ENCODE peak calls at places on chromosomes 11 and 22, in four cellular contexts. V is SK-N-SH, M is HCT116, N is K562. O is an unnamed sample. For H4K20me1, the result is how much of the 10 kb centered on the place peaks cover.

GRCh38 chr11:72227316-72228228 is 3.0 kb downstream of the INPPL1 start:
- DNase-seq in M (no peak), V (no peak), N (no peak), O (no peak)

GRCh38 chr11:68140496-68141246 is 19.5 kb upstream of the CHKA start:
- DNase-seq in M (no peak), N (no peak), V (peak), O (no peak)

GRCh38 chr11:65506770-65507485 is 8.1 kb downstream of the MALAT1 start:
- DNase-seq in N (no peak), V (no peak), M (peak), O (peak)

GRCh38 chr11:36092314-36093030 is 148.6 kb downstream of the LDLRAD3 start:
- DNase-seq in N (no peak), V (no peak), M (no peak), O (peak)

GRCh38 chr11:117182551-117182935 is 4.0 kb downstream of the SIDT2 start:
- DNase-seq in N (no peak), M (no peak), V (no peak), O (no peak)

GRCh38 chr11:64514596-64514995 is 76.4 kb upstream of the SLC22A12 start:
- DNase-seq in M (no peak), N (no peak), V (no peak), O (no peak)

GRCh38 chr11:75100314-75100713 is 3.6 kb upstream of the OR2AT4 start:
- DNase-seq in M (no peak), V (no peak), N (peak), O (no peak)

GRCh38 chr11:32006799-32007388 is 84.0 kb upstream of the RCN1 start:
- DNase-seq in N (peak), M (peak), V (peak), O (peak)

GRCh38 chr22:32385681-32386080 is 26.4 kb downstream of the RTCB start:
- DNase-seq in N (no peak), M (no peak), V (no peak), O (no peak)

GRCh38 chr11:100753144-100753543 is 66.1 kb downstream of the ARHGAP42 start:
- DNase-seq in N (no peak), M (no peak), V (no peak), O (peak)

GRCh38 chr11:134589155-134589554 is 177.1 kb upstream of the B3GAT1 start:
- DNase-seq in V (no peak), N (no peak), M (no peak), O (no peak)

GRCh38 chr11:66845876-66846212 is 2.6 kb downstream of the RCE1 start:
- DNase-seq in V (peak), N (no peak), M (no peak), O (no peak)

GRCh38 chr11:111541209-111542061 is 915 bp downstream of the LAYN start:
- DNase-seq in M (no peak), V (peak), N (no peak), O (peak)

GRCh38 chr11:86741489-86742435 is 58.6 kb upstream of the PRSS23 start:
- DNase-seq in V (no peak), N (no peak), M (no peak), O (no peak)

GRCh38 chr11:60502221-60502775 is 9.7 kb downstream of the MS4A12 start:
- DNase-seq in M (no peak), N (no peak), V (no peak), O (no peak)

GRCh38 chr11:132125855-132126841 is 755.7 kb downstream of the NTM start:
- DNase-seq in M (no peak), N (no peak), V (peak), O (peak)

GRCh38 chr11:5043385-5043784 is 2.9 kb upstream of the OR52J3 start:
- DNase-seq in V (no peak), N (no peak), M (no peak), O (no peak)

GRCh38 chr11:64128255-64129006 is 37.5 kb downstream of the MACROD1 start:
- DNase-seq in N (no peak), M (no peak), V (no peak), O (no peak)

GRCh38 chr22:27416553-27417427 is 384.8 kb downstream of the MN1 start:
- DNase-seq in M (no peak), N (no peak), V (peak), O (peak)

GRCh38 chr11:17641792-17642350 is 77.5 kb upstream of the MYOD1 start:
- DNase-seq in M (no peak), N (peak), V (peak), O (no peak)

GRCh38 chr11:125272092-125272491 is 107.5 kb downstream of the PKNOX2 start:
- DNase-seq in N (no peak), M (no peak), V (no peak), O (no peak)

GRCh38 chr11:61120865-61121831 is 18.9 kb downstream of the CD5 start:
- DNase-seq in V (peak), M (no peak), N (no peak), O (no peak)

GRCh38 chr11:11618973-11619435 is 2.8 kb downstream of the GALNT18 start:
- DNase-seq in N (no peak), M (no peak), V (no peak), O (peak)

GRCh38 chr11:65781962-65782815 is 1.4 kb upstream of the AP5B1 start:
- DNase-seq in N (no peak), M (no peak), V (peak), O (no peak)

GRCh38 chr11:11056316-11056715 is 198.5 kb upstream of the ZBED5 start:
- DNase-seq in N (no peak), V (no peak), M (no peak), O (no peak)

GRCh38 chr11:10326080-10326964 is 21.4 kb downstream of the ADM start:
- DNase-seq in M (no peak), V (no peak), N (no peak), O (no peak)

GRCh38 chr11:125180413-125181305 is 16.1 kb downstream of the PKNOX2 start:
- DNase-seq in V (no peak), N (no peak), M (no peak), O (no peak)

GRCh38 chr11:13963169-13963948 is 836 bp downstream of the SPON1 start:
- DNase-seq in N (no peak), M (no peak), V (peak), O (peak)

GRCh38 chr22:26489447-26490036 is 5.9 kb downstream of the SRRD start:
- DNase-seq in N (no peak), M (no peak), V (no peak), O (no peak)

GRCh38 chr11:32386770-32387377 is 48.5 kb downstream of the WT1 start:
- DNase-seq in M (no peak), V (peak), N (peak), O (no peak)

GRCh38 chr22:25120093-25120561 is 79.5 kb upstream of the CRYBB3 start:
- DNase-seq in M (peak), N (no peak), V (no peak), O (peak)

GRCh38 chr11:64959498-64959897 is 12.4 kb downstream of the MAJIN start:
- DNase-seq in N (no peak), M (no peak), V (no peak), O (no peak)

GRCh38 chr11:102390667-102391449 is 43.8 kb downstream of the BIRC2 start:
- DNase-seq in V (peak), M (peak), N (peak), O (peak)
- H4K20me1 ChIP-seq in V (under half), M (under half), N (under half), O (under half)

DNA sequence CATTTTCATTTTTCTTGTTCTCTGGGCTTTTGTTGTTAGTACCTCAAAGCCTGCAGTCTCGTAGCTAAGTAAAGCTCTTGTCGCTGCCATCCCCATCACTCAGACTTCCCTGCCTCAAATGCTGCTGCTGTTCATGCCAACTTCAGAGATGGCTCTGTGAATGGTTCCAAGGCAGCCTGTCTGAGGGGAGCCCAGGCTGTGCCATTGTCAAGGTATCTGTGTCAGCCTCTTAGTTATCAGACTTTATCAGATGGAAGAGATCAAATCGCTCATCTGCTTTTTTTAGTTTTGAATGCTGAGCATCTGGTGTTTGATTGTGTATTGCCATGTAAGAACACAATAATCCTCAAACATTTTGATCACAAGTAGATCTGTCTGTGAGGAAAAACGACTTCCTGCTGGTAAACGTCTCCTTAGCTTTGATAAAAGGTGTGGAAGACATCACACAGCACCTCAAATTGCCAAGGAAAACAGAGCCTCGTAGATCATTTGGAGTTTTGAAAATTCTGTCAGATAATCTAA is 304.2 kb upstream of the ZC3H12C start:
- DNase-seq in M (no peak), V (peak), N (no peak), O (no peak)
- TF ChIP-seq POLR2AphosphoS5 in M (no peak), V (no peak), N (no peak), O (no peak)

GRCh38 chr11:130601141-130601540 is 152.7 kb downstream of the ADAMTS15 start:
- DNase-seq in N (no peak), M (no peak), V (no peak), O (peak)
- H3K27ac ChIP-seq in N (no peak), M (no peak), V (no peak), O (no peak)

GRCh38 chr22:21819183-21819770 is 48.2 kb downstream of the MAPK1 start:
- DNase-seq in N (no peak), V (no peak), M (no peak), O (peak)
- H4K20me1 ChIP-seq in N (under half), V (half or more), M (under half), O (half or more)

GRCh38 chr11:128304666-128305485 is 282.5 kb downstream of the ETS1 start:
- DNase-seq in M (no peak), V (no peak), N (no peak), O (no peak)

GRCh38 chr11:128303383-128303782 is 284.0 kb downstream of the ETS1 start:
- DNase-seq in M (no peak), V (no peak), N (no peak), O (peak)

GRCh38 chr11:128300785-128301184 is 286.6 kb downstream of the ETS1 start:
- DNase-seq in M (no peak), N (no peak), V (no peak), O (no peak)

GRCh38 chr11:128305588-128305987 is 281.8 kb downstream of the ETS1 start:
- DNase-seq in V (no peak), M (no peak), N (no peak), O (no peak)

DNA sequence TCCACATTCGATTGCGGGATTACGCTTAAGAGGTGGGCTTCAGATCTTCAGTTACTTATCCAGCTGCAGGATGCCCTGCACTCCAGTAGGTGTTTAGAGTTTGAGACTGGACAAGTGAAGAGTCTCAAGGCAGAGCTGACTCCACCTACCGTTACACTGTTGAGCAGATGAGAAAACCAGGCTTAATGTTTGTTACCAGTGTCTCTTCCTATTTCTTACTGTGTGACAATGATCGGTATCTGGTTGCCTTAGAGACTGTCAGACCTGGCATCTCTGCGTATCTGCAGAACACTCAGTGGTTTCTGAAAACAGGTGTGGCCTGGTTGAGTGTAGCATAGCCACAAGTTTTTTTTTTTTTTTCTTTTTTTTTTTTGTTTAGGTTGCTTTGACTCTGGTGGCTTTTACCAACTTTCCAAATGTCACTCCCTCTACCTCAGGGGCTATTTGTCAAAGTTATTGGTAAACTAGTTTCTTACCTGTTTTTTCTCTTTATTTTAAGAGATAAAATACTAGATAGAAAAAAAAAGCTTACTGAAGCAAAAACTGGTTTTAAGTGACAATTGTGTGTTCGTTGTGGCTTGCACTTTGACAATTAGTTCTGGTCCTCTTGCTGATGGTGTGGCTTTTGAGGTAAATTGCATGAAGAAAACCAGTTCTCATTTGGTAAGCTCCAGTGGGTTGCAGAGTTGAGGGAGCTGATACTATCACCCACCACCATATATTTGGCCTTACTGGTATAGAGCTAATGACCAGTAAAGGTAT is 284.8 kb downstream of the ETS1 start:
- DNase-seq in V (peak), N (no peak), M (no peak), O (no peak)
- TF ChIP-seq POLR2AphosphoS5 in V (no peak), N (no peak), M (no peak), O (no peak)

GRCh38 chr11:41446107-41446506 is 13.3 kb downstream of the LRRC4C start:
- DNase-seq in V (no peak), N (no peak), M (no peak), O (no peak)

GRCh38 chr11:41449483-41450050 is 9.9 kb downstream of the LRRC4C start:
- DNase-seq in N (no peak), M (no peak), V (no peak), O (no peak)

GRCh38 chr11:41451011-41451410 is 8.4 kb downstream of the LRRC4C start:
- DNase-seq in N (no peak), V (no peak), M (no peak), O (no peak)

GRCh38 chr11:41446566-41446965 is 12.9 kb downstream of the LRRC4C start:
- DNase-seq in V (no peak), M (no peak), N (no peak), O (no peak)
- H3K27ac ChIP-seq in V (no peak), M (no peak), N (no peak), O (no peak)

O was measured in GM23338.